ENCODE peak calls at places on chromosomes 4 and X, in nine cellular contexts. F is GM04503; M is T-helper 1 cell; A is stimulated activated CD4-positive, alpha-beta T cell treated with anti-CD3 and anti-CD28 coated beads, Interleukin-15, amount 100 ng/mL, for 24 hours; U is activated T-cell treated with anti-CD3 and anti-CD28 coated beads, Interleukin-2, amount 50 U/mL, for 48 hours; O is HEK293T; N is anterior cingulate cortex; Z is RWPE2; D is activated CD4-positive, alpha-beta T cell treated with anti-CD3 and anti-CD28 coated beads for 1 hour. C is an unnamed sample.

GRCh38 chrX:115892787-115893671 is 277.5 kb upstream of the AGTR2 start:
- DNase-seq in O (peak; percentile 65), A (no peak), F (no peak), U (peak; percentile 67), Z (no peak), N (peak; percentile 90), M (peak; percentile 56), D (no peak), C (no peak)

GRCh38 chrX:154980330-154981115 is 42.0 kb downstream of the F8 start:
- DNase-seq in U (peak; percentile 87), Z (no peak), F (peak; percentile 4), D (peak; percentile 58), M (peak; percentile 80), N (peak; percentile 46), O (peak; percentile 75), A (peak; percentile 80), C (peak; percentile 22)

GRCh38 chr4:108846568-108846967 is 83.7 kb upstream of the ETNPPL start:
- DNase-seq in U (no peak), Z (no peak), D (no peak), F (no peak), N (no peak), O (no peak), A (no peak), M (no peak), C (no peak)

GRCh38 chr4:118751634-118752293 is 66.6 kb downstream of the METTL14 start:
- DNase-seq in N (no peak), U (no peak), D (no peak), A (no peak), Z (no peak), O (no peak), F (no peak), M (no peak), C (no peak)

GRCh38 chrX:8179653-8180052 is 8.6 kb upstream of the VCX2 start:
- DNase-seq in D (no peak), O (no peak), N (no peak), A (no peak), U (no peak), Z (no peak), F (no peak), M (no peak), C (no peak)

GRCh38 chr4:152605031-152605430 is 69.1 kb upstream of the FBXW7 start:
- DNase-seq in N (no peak), U (no peak), F (no peak), A (no peak), O (no peak), M (no peak), D (no peak), Z (no peak), C (no peak)

GRCh38 chr4:15149234-15149841 is 147.1 kb downstream of the CPEB2 start:
- DNase-seq in O (no peak), Z (no peak), N (peak; percentile 60), U (no peak), M (peak; percentile 6), F (no peak), D (no peak), A (no peak), C (no peak)

GRCh38 chr4:89158884-89159503 is 47.7 kb downstream of the TIGD2 start:
- DNase-seq in A (no peak), N (no peak), O (peak; percentile 40), Z (no peak), M (peak; percentile 10), D (no peak), F (no peak), U (no peak), C (no peak)

GRCh38 chrX:11886745-11887144 is 128.7 kb downstream of the MSL3 start:
- DNase-seq in U (no peak), Z (no peak), O (no peak), A (no peak), D (no peak), N (no peak), F (no peak), M (no peak), C (no peak)